ENCODE peak calls at places on chromosomes 13 and 19, in four cellular contexts. T, N, W and X are unnamed samples.
A peak's percentile ranks its signal among the peaks of the same experiment; 100 is the strongest.

GRCh38 chr13:51728972-51729371 is 75.0 kb downstream of the DHRS12 start:
- DNase-seq in T (no peak), N (no peak), W (no peak), X (no peak)

GRCh38 chr13:50693755-50694154 is 149.7 kb downstream of the DLEU7 start:
- DNase-seq in T (peak; percentile 37), N (no peak), W (peak; percentile 38), X (no peak)

GRCh38 chr13:59356607-59357006 is 807.1 kb downstream of the DIAPH3 start:
- DNase-seq in T (no peak), N (peak; percentile 18), W (peak; percentile 38), X (peak; percentile 31)

GRCh38 chr19:58406818-58407657 is 1.4 kb upstream of the ZNF584 start:
- DNase-seq in T (peak; percentile 45), N (no peak), W (no peak), X (no peak)

GRCh38 chr13:32537580-32538233 is 888 bp downstream of the N4BP2L2 start:
- DNase-seq in T (no peak), N (peak; percentile 38), W (no peak), X (peak; percentile 29)

GRCh38 chr13:53873558-53873957 is 844.9 kb downstream of the OLFM4 start:
- DNase-seq in T (no peak), N (no peak), W (no peak), X (no peak)

GRCh38 chr13:102978168-102978567 is 88.0 kb downstream of the SLC10A2 start:
- DNase-seq in T (no peak), N (no peak), W (no peak), X (no peak)

GRCh38 chr19:46731007-46731501 is 14.1 kb upstream of the PRKD2 start:
- DNase-seq in T (no peak), N (no peak), W (peak; percentile 63), X (no peak)

GRCh38 chr13:36764957-36765356 is 54.1 kb upstream of the RFXAP start:
- DNase-seq in T (no peak), N (no peak), W (no peak), X (no peak)

GRCh38 chr19:50500060-50500752 is 10.8 kb downstream of the JOSD2 start:
- DNase-seq in T (peak; percentile 69), N (no peak), W (no peak), X (no peak)

GRCh38 chr19:1106841-1107654 is 3.3 kb downstream of the GPX4 start:
- DNase-seq in T (no peak), N (peak; percentile 32), W (no peak), X (no peak)

GRCh38 chr19:51020988-51021651 is 1.6 kb upstream of the KLK10 start:
- DNase-seq in T (peak; percentile 74), N (no peak), W (no peak), X (no peak)

GRCh38 chr13:79560954-79561353 is 80.0 kb downstream of the NDFIP2 start:
- DNase-seq in T (no peak), N (no peak), W (no peak), X (no peak)